ENCODE peak calls at places on chromosome 22, in five cellular contexts. L is GM12865, Q is A549, W is activated B cell treated with CpG ODN at 0.5 μM for 24 hours, X is testis. O is an unnamed sample.

GRCh38 chr22:40204331-40205116 is 26.8 kb downstream of the TNRC6B start:
- DNase-seq in L (no peak), Q (no peak), W (no peak), X (no peak), O (no peak)

GRCh38 chr22:32354360-32355351 is 3.0 kb upstream of the RFPL3 start:
- DNase-seq in L (no peak), Q (no peak), W (no peak), X (no peak), O (no peak)

GRCh38 chr22:39932918-39933649 is 27.1 kb upstream of the TMA7B start:
- DNase-seq in L (peak; percentile 74), Q (peak; percentile 15), W (no peak), X (no peak), O (no peak)

GRCh38 chr22:23591203-23591791 is 11.2 kb upstream of the IGLL1 start:
- DNase-seq in L (peak; percentile 74), Q (peak; percentile 38), W (peak; percentile 56), X (peak; percentile 89), O (peak; percentile 53)

GRCh38 chr22:17381237-17381913 is 12.1 kb downstream of the CECR2 start:
- DNase-seq in L (no peak), Q (no peak), W (no peak), X (no peak), O (no peak)

GRCh38 chr22:23176645-23177027 is 3.7 kb upstream of the BCR start:
- DNase-seq in L (peak; percentile 83), Q (no peak), W (no peak), X (no peak), O (no peak)

GRCh38 chr22:21981874-21982273 is 713 bp downstream of the TOP3B start:
- DNase-seq in L (no peak), Q (no peak), W (peak; percentile 6), X (no peak), O (no peak)

GRCh38 chr22:18065256-18065655 is 12.5 kb upstream of the PEX26 start:
- DNase-seq in L (no peak), Q (no peak), W (no peak), X (no peak), O (peak; percentile 79)

GRCh38 chr22:23384899-23385298 is 195.2 kb downstream of the IGLL1 start:
- DNase-seq in L (no peak), Q (no peak), W (no peak), X (no peak), O (no peak)

GRCh38 chr22:36075724-36076123 is 47.1 kb upstream of the RBFOX2 start:
- DNase-seq in L (no peak), Q (no peak), W (no peak), X (no peak), O (no peak)

GRCh38 chr22:44448271-44448780 is 49.7 kb downstream of the RTL6 start:
- DNase-seq in L (peak; percentile 33), Q (peak; percentile 58), W (no peak), X (peak; percentile 66), O (peak; percentile 95)

GRCh38 chr22:21929253-21929652 is 23.4 kb downstream of the PPM1F start:
- DNase-seq in L (no peak), Q (no peak), W (no peak), X (no peak), O (no peak)

GRCh38 chr22:42360348-42360747 is 71.9 kb downstream of the NFAM1 start:
- DNase-seq in L (no peak), Q (no peak), W (no peak), X (no peak), O (no peak)

GRCh38 chr22:41021655-41022454 is 70.5 kb upstream of the EP300 start:
- DNase-seq in L (peak; percentile 73), Q (peak; percentile 41), W (peak; percentile 69), X (peak; percentile 66), O (no peak)

GRCh38 chr22:24325105-24325757 is 54.6 kb downstream of the SPECC1L start:
- DNase-seq in L (peak; percentile 84), Q (peak; percentile 16), W (no peak), X (no peak), O (no peak)

GRCh38 chr22:17121235-17122195 is at the start of gene TMEM121B:
- DNase-seq in L (no peak), Q (no peak), W (no peak), X (peak; percentile 51), O (no peak)

GRCh38 chr22:35541254-35541748 is 670 bp downstream of the RASD2 start:
- DNase-seq in L (no peak), Q (no peak), W (no peak), X (no peak), O (no peak)

GRCh38 chr22:18111759-18112330 is 1.2 kb downstream of the TUBA8 start:
- DNase-seq in L (no peak), Q (no peak), W (no peak), X (no peak), O (no peak)

GRCh38 chr22:42365337-42365865 is 66.8 kb downstream of the NFAM1 start:
- DNase-seq in L (no peak), Q (no peak), W (no peak), X (peak; percentile 37), O (no peak)

GRCh38 chr22:21778705-21779363 is 43.2 kb upstream of the YPEL1 start:
- DNase-seq in L (no peak), Q (no peak), W (no peak), X (peak; percentile 13), O (no peak)

GRCh38 chr22:24068377-24068680 is 57.2 kb downstream of the CABIN1 start:
- DNase-seq in L (no peak), Q (no peak), W (no peak), X (no peak), O (no peak)

GRCh38 chr22:35685731-35686130 is 31.9 kb upstream of the APOL5 start:
- DNase-seq in L (no peak), Q (no peak), W (no peak), X (no peak), O (no peak)

GRCh38 chr22:21948390-21948789 is 4.3 kb downstream of the PPM1F start:
- DNase-seq in L (no peak), Q (no peak), W (no peak), X (no peak), O (no peak)

GRCh38 chr22:21641795-21642583 is at the start of gene SDF2L1:
- DNase-seq in L (peak; percentile 100), Q (peak; percentile 94), W (peak; percentile 95), X (peak; percentile 99), O (peak; percentile 99)

GRCh38 chr22:47292546-47293320 is 530.3 kb downstream of the TBC1D22A start:
- DNase-seq in L (no peak), Q (no peak), W (no peak), X (peak; percentile 70), O (no peak)

GRCh38 chr22:17890245-17890671 is 116.0 kb upstream of the BID start:
- DNase-seq in L (no peak), Q (no peak), W (no peak), X (no peak), O (no peak)

GRCh38 chr22:32847067-32847491 is 45.6 kb downstream of the TIMP3 start:
- DNase-seq in L (no peak), Q (no peak), W (no peak), X (peak; percentile 33), O (no peak)

GRCh38 chr22:28018461-28018927 is 99.4 kb upstream of the PITPNB start:
- DNase-seq in L (no peak), Q (no peak), W (no peak), X (no peak), O (peak; percentile 50)

GRCh38 chr22:17086301-17086700 is 1.5 kb downstream of the IL17RA start:
- DNase-seq in L (no peak), Q (no peak), W (no peak), X (no peak), O (no peak)

GRCh38 chr22:27648853-27649252 is 152.7 kb downstream of the MN1 start:
- DNase-seq in L (no peak), Q (no peak), W (no peak), X (no peak), O (no peak)

GRCh38 chr22:27113211-27114030 is 456.0 kb downstream of the MIAT start:
- DNase-seq in L (no peak), Q (peak; percentile 65), W (no peak), X (peak; percentile 79), O (no peak)

GRCh38 chr22:27483095-27483798 is 318.3 kb downstream of the MN1 start:
- DNase-seq in L (no peak), Q (no peak), W (no peak), X (no peak), O (no peak)

GRCh38 chr22:27133951-27134664 is 476.7 kb downstream of the MIAT start:
- DNase-seq in L (peak; percentile 8), Q (peak; percentile 71), W (no peak), X (no peak), O (no peak)

GRCh38 chr22:39209756-39210155 is 35.0 kb downstream of the PDGFB start:
- DNase-seq in L (no peak), Q (no peak), W (no peak), X (no peak), O (peak; percentile 62)

GRCh38 chr22:20008221-20008995 is 8.2 kb downstream of the ARVCF start:
- DNase-seq in L (no peak), Q (no peak), W (no peak), X (no peak), O (peak; percentile 75)
- TF ChIP-seq CTCF in L (no peak), Q (no peak), W (no peak), X (no peak), O (no peak)

DNA sequence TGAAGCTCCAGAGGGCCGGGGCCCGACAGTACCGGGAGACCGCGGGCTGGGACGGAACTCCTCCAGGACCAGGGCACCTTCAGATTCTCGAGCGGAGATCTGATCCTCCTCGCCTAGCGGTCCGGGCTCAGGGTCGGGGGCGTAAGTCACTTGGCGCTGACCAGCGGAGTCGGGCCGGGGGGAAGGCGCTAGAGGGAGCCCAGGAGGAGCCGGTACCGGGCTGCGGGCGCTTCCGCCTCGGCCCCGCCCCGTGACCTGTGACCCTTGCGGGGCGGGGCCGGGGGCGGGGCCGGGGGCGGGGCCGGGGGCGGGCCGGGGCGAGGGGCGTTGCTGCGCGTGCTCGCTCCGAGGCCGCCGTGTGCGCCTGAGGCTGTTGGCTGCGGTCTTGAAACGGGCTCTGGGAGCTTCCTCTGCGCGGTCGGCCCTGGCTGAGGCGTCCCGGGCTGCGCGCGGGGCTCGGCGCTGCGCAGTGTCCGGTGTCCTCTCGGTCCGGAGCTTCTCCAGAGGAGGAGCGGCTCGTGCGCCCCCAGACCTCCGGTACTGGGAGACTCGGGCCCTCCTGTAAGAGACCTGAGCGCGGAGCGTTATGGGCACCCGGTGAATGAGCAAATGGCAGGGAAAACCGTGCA is at the start of gene ARSA:
- DNase-seq in L (peak; percentile 89), Q (no peak), W (peak; percentile 66), X (peak; percentile 88), O (no peak)
- TF ChIP-seq CTCF in L (peak; percentile 33), Q (peak; percentile 32), W (no peak), X (no peak), O (peak; percentile 70)

GRCh38 chr22:29629382-29630179 is 26.1 kb downstream of the NF2 start:
- DNase-seq in L (no peak), Q (no peak), W (no peak), X (no peak), O (no peak)
- TF ChIP-seq CTCF in L (no peak), Q (no peak), W (no peak), X (no peak), O (no peak)

DNA sequence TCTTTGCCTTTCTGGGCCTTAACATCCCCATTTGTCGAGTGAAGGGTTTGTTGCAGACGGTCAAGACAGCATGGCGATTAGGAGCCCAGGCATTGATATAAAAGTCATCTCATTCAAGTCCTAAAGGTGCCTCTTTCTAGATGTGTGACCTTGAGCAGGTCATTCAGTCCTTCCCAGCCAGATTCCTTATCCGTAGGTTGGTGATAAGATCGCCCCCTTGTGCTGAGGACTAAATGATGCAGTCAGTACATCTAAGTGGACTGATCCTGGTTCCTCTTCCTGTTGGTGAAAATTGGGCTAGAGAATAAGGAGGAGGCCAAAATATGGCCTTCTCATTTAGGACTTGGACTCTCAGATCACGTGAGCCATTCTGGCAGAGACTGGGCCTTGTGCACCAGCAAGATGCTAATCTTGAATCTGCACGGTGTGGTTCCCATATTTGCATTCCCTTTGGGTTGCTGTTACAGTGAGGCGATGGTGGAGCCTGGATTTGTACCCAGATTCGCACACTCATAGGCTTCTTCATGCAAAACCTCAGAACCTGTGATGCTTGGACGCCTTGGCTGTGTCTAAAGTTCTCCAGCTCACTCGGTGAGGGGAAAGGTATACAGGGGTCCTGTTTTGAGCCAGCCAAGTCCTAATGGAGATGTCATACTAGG is 156.8 kb downstream of the MYO18B start:
- DNase-seq in L (peak; percentile 29), Q (no peak), W (no peak), X (no peak), O (no peak)
- TF ChIP-seq CTCF in L (peak; percentile 41), Q (no peak), W (no peak), X (no peak), O (no peak)